ENCODE peak calls at places on chromosomes 12 and 14, in seven cellular contexts. One of them, this sample, is unnamed.

GRCh38 chr14:57150449-57150848 is 118.3 kb downstream of the EXOC5 start:
- DNase-seq in thoracic aorta: no peak
- DNase-seq in uterus: no peak
- DNase-seq in fibroblast of lung: no peak
- DNase-seq in mammary epithelial cell: no peak
- DNase-seq in Peyer's patch: no peak
- DNase-seq in dorsolateral prefrontal cortex: no peak
- DNase-seq in this sample: no peak

GRCh38 chr14:63966407-63966806 is 113.6 kb downstream of the SYNE2 start:
- DNase-seq in fibroblast of lung: no peak
- DNase-seq in mammary epithelial cell: no peak
- DNase-seq in Peyer's patch: no peak
- DNase-seq in dorsolateral prefrontal cortex: no peak
- DNase-seq in thoracic aorta: no peak
- DNase-seq in uterus: no peak
- DNase-seq in this sample: no peak

GRCh38 chr12:124440841-124441381 is 126.5 kb downstream of the NCOR2 start:
- DNase-seq in mammary epithelial cell: no peak
- DNase-seq in thoracic aorta: no peak
- DNase-seq in fibroblast of lung: no peak
- DNase-seq in dorsolateral prefrontal cortex: no peak
- DNase-seq in uterus: no peak
- DNase-seq in Peyer's patch: no peak
- DNase-seq in this sample: no peak

GRCh38 chr12:9867531-9867930 is 1.6 kb downstream of the CLEC2B start:
- DNase-seq in mammary epithelial cell: no peak
- DNase-seq in thoracic aorta: no peak
- DNase-seq in uterus: no peak
- DNase-seq in Peyer's patch: no peak
- DNase-seq in dorsolateral prefrontal cortex: no peak
- DNase-seq in fibroblast of lung: peak
- DNase-seq in this sample: no peak

GRCh38 chr14:64728856-64729255 is 24.6 kb downstream of the PLEKHG3 start:
- DNase-seq in thoracic aorta: no peak
- DNase-seq in uterus: no peak
- DNase-seq in mammary epithelial cell: no peak
- DNase-seq in fibroblast of lung: no peak
- DNase-seq in dorsolateral prefrontal cortex: no peak
- DNase-seq in Peyer's patch: no peak
- DNase-seq in this sample: no peak

GRCh38 chr14:104191409-104191997 is 53.1 kb downstream of the KIF26A start:
- DNase-seq in fibroblast of lung: no peak
- DNase-seq in uterus: no peak
- DNase-seq in Peyer's patch: no peak
- DNase-seq in thoracic aorta: no peak
- DNase-seq in mammary epithelial cell: no peak
- DNase-seq in dorsolateral prefrontal cortex: no peak
- DNase-seq in this sample: no peak

GRCh38 chr14:105845725-105846309 is 319.4 kb downstream of the TMEM121 start:
- DNase-seq in uterus: no peak
- DNase-seq in thoracic aorta: no peak
- DNase-seq in fibroblast of lung: no peak
- DNase-seq in dorsolateral prefrontal cortex: no peak
- DNase-seq in Peyer's patch: no peak
- DNase-seq in mammary epithelial cell: no peak
- DNase-seq in this sample: peak

GRCh38 chr14:89576132-89576923 is 159.3 kb upstream of the FOXN3 start:
- DNase-seq in mammary epithelial cell: no peak
- DNase-seq in thoracic aorta: no peak
- DNase-seq in fibroblast of lung: peak
- DNase-seq in uterus: no peak
- DNase-seq in Peyer's patch: no peak
- DNase-seq in dorsolateral prefrontal cortex: no peak
- DNase-seq in this sample: no peak

GRCh38 chr14:100386121-100386520 is 63.0 kb downstream of the SLC25A47 start:
- DNase-seq in Peyer's patch: no peak
- DNase-seq in uterus: no peak
- DNase-seq in mammary epithelial cell: no peak
- DNase-seq in fibroblast of lung: no peak
- DNase-seq in thoracic aorta: no peak
- DNase-seq in dorsolateral prefrontal cortex: no peak
- DNase-seq in this sample: no peak

GRCh38 chr12:27083861-27084271 is 1.5 kb upstream of the C12orf71 start:
- DNase-seq in uterus: no peak
- DNase-seq in fibroblast of lung: peak
- DNase-seq in thoracic aorta: no peak
- DNase-seq in mammary epithelial cell: peak
- DNase-seq in dorsolateral prefrontal cortex: peak
- DNase-seq in Peyer's patch: no peak
- DNase-seq in this sample: no peak

GRCh38 chr12:830111-830867 is 77.9 kb downstream of the WNK1 start:
- DNase-seq in mammary epithelial cell: no peak
- DNase-seq in uterus: no peak
- DNase-seq in fibroblast of lung: no peak
- DNase-seq in Peyer's patch: no peak
- DNase-seq in thoracic aorta: no peak
- DNase-seq in dorsolateral prefrontal cortex: no peak
- DNase-seq in this sample: no peak

GRCh38 chr12:56237552-56237951 is 7.7 kb downstream of the SLC39A5 start:
- DNase-seq in fibroblast of lung: no peak
- DNase-seq in mammary epithelial cell: no peak
- DNase-seq in thoracic aorta: no peak
- DNase-seq in dorsolateral prefrontal cortex: no peak
- DNase-seq in uterus: no peak
- DNase-seq in Peyer's patch: no peak
- DNase-seq in this sample: peak

GRCh38 chr12:65695077-65695865 is 129.0 kb upstream of the HMGA2 start:
- DNase-seq in mammary epithelial cell: peak
- DNase-seq in uterus: no peak
- DNase-seq in dorsolateral prefrontal cortex: no peak
- DNase-seq in fibroblast of lung: peak
- DNase-seq in thoracic aorta: peak
- DNase-seq in Peyer's patch: peak
- DNase-seq in this sample: no peak

GRCh38 chr12:18723752-18724151 is 14.1 kb downstream of the PLCZ1 start:
- DNase-seq in mammary epithelial cell: peak
- DNase-seq in thoracic aorta: no peak
- DNase-seq in fibroblast of lung: peak
- DNase-seq in uterus: no peak
- DNase-seq in Peyer's patch: no peak
- DNase-seq in dorsolateral prefrontal cortex: no peak
- DNase-seq in this sample: no peak

GRCh38 chr12:3139760-3140159 is 62.6 kb downstream of the TSPAN9 start:
- DNase-seq in Peyer's patch: no peak
- DNase-seq in mammary epithelial cell: no peak
- DNase-seq in fibroblast of lung: no peak
- DNase-seq in thoracic aorta: no peak
- DNase-seq in uterus: no peak
- DNase-seq in dorsolateral prefrontal cortex: no peak
- DNase-seq in this sample: no peak

GRCh38 chr14:55373784-55374725 is 37.6 kb downstream of the ATG14 start:
- DNase-seq in dorsolateral prefrontal cortex: no peak
- DNase-seq in thoracic aorta: no peak
- DNase-seq in uterus: no peak
- DNase-seq in Peyer's patch: no peak
- DNase-seq in mammary epithelial cell: peak
- DNase-seq in fibroblast of lung: no peak
- DNase-seq in this sample: no peak

GRCh38 chr12:4443616-4444015 is 2.0 kb downstream of the FGF6 start:
- DNase-seq in uterus: no peak
- DNase-seq in dorsolateral prefrontal cortex: no peak
- DNase-seq in thoracic aorta: no peak
- DNase-seq in mammary epithelial cell: no peak
- DNase-seq in Peyer's patch: peak
- DNase-seq in fibroblast of lung: no peak
- DNase-seq in this sample: no peak

GRCh38 chr12:51923506-51924365 is 16.4 kb downstream of the ACVRL1 start:
- DNase-seq in mammary epithelial cell: no peak
- DNase-seq in Peyer's patch: peak
- DNase-seq in thoracic aorta: no peak
- DNase-seq in dorsolateral prefrontal cortex: no peak
- DNase-seq in uterus: peak
- DNase-seq in fibroblast of lung: peak
- DNase-seq in this sample: peak

GRCh38 chr12:12718382-12718761 is 1.2 kb downstream of the CDKN1B start:
- DNase-seq in thoracic aorta: no peak
- DNase-seq in uterus: no peak
- DNase-seq in mammary epithelial cell: no peak
- DNase-seq in Peyer's patch: no peak
- DNase-seq in fibroblast of lung: no peak
- DNase-seq in dorsolateral prefrontal cortex: no peak
- DNase-seq in this sample: no peak

GRCh38 chr12:22722081-22722480 is 97.1 kb downstream of the ETNK1 start:
- DNase-seq in dorsolateral prefrontal cortex: no peak
- DNase-seq in uterus: no peak
- DNase-seq in Peyer's patch: no peak
- DNase-seq in thoracic aorta: no peak
- DNase-seq in mammary epithelial cell: no peak
- DNase-seq in fibroblast of lung: no peak
- DNase-seq in this sample: no peak

GRCh38 chr14:24277606-24278321 is 6.4 kb upstream of the RABGGTA start:
- DNase-seq in dorsolateral prefrontal cortex: no peak
- DNase-seq in Peyer's patch: no peak
- DNase-seq in fibroblast of lung: no peak
- DNase-seq in mammary epithelial cell: no peak
- DNase-seq in thoracic aorta: no peak
- DNase-seq in uterus: no peak
- DNase-seq in this sample: no peak

GRCh38 chr14:98070521-98070920 is 1201.5 kb downstream of the BCL11B start:
- DNase-seq in dorsolateral prefrontal cortex: no peak
- DNase-seq in fibroblast of lung: no peak
- DNase-seq in mammary epithelial cell: no peak
- DNase-seq in Peyer's patch: no peak
- DNase-seq in thoracic aorta: no peak
- DNase-seq in uterus: no peak
- DNase-seq in this sample: no peak

GRCh38 chr14:104937161-104937560 is 12.5 kb downstream of the PLD4 start:
- DNase-seq in thoracic aorta: no peak
- DNase-seq in mammary epithelial cell: no peak
- DNase-seq in dorsolateral prefrontal cortex: no peak
- DNase-seq in fibroblast of lung: no peak
- DNase-seq in Peyer's patch: no peak
- DNase-seq in uterus: peak
- DNase-seq in this sample: no peak

GRCh38 chr14:97290977-97291376 is 493.8 kb downstream of the VRK1 start:
- DNase-seq in Peyer's patch: no peak
- DNase-seq in mammary epithelial cell: no peak
- DNase-seq in thoracic aorta: no peak
- DNase-seq in uterus: no peak
- DNase-seq in dorsolateral prefrontal cortex: no peak
- DNase-seq in fibroblast of lung: no peak
- DNase-seq in this sample: no peak

GRCh38 chr14:41799817-41800216 is 193.1 kb downstream of the LRFN5 start:
- DNase-seq in Peyer's patch: no peak
- DNase-seq in fibroblast of lung: no peak
- DNase-seq in dorsolateral prefrontal cortex: no peak
- DNase-seq in uterus: no peak
- DNase-seq in thoracic aorta: no peak
- DNase-seq in mammary epithelial cell: no peak
- DNase-seq in this sample: no peak

GRCh38 chr12:94753071-94753779 is 102.9 kb upstream of the TMCC3 start:
- DNase-seq in dorsolateral prefrontal cortex: no peak
- DNase-seq in fibroblast of lung: peak
- DNase-seq in thoracic aorta: no peak
- DNase-seq in mammary epithelial cell: peak
- DNase-seq in uterus: peak
- DNase-seq in Peyer's patch: no peak
- DNase-seq in this sample: no peak

GRCh38 chr12:124466200-124467128 is 100.9 kb downstream of the NCOR2 start:
- DNase-seq in Peyer's patch: peak
- DNase-seq in fibroblast of lung: no peak
- DNase-seq in thoracic aorta: no peak
- DNase-seq in mammary epithelial cell: no peak
- DNase-seq in dorsolateral prefrontal cortex: no peak
- DNase-seq in uterus: no peak
- DNase-seq in this sample: peak

GRCh38 chr14:74911221-74911620 is 11.8 kb downstream of the RPS6KL1 start:
- DNase-seq in mammary epithelial cell: no peak
- DNase-seq in uterus: no peak
- DNase-seq in thoracic aorta: no peak
- DNase-seq in fibroblast of lung: no peak
- DNase-seq in dorsolateral prefrontal cortex: no peak
- DNase-seq in Peyer's patch: no peak
- DNase-seq in this sample: no peak
- H3K27ac ChIP-seq in mammary epithelial cell: no peak
- H3K27ac ChIP-seq in uterus: no peak
- H3K27ac ChIP-seq in thoracic aorta: no peak
- H3K27ac ChIP-seq in fibroblast of lung: no peak
- H3K27ac ChIP-seq in dorsolateral prefrontal cortex: no peak
- H3K27ac ChIP-seq in Peyer's patch: no peak
- H3K27ac ChIP-seq in this sample: no peak

DNA sequence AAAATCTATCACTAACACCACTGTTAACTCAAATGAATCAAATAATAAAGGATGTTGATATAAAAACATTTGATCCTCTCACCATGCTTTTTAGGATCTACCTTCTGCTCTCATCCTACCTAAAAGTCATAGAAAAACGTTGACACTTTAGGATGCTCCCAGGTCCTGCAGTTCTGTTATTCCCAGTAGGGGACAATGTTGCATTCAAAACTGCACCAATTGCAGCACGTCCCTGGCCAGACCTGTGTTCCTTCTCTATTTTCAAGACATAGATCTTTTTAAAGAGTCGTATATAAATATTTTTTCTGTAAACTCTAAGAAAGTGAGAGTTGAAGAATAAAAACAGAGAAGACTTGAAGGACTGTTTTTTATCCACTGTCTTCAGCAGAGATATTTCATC is 8.8 kb downstream of the AICDA start:
- DNase-seq in mammary epithelial cell: no peak
- DNase-seq in uterus: no peak
- DNase-seq in dorsolateral prefrontal cortex: no peak
- DNase-seq in thoracic aorta: no peak
- DNase-seq in fibroblast of lung: no peak
- DNase-seq in Peyer's patch: no peak
- DNase-seq in this sample: no peak
- TF ChIP-seq CTCF in mammary epithelial cell: peak
- TF ChIP-seq CTCF in uterus: no peak
- TF ChIP-seq CTCF in dorsolateral prefrontal cortex: no peak
- TF ChIP-seq CTCF in thoracic aorta: peak
- TF ChIP-seq CTCF in fibroblast of lung: peak
- TF ChIP-seq CTCF in Peyer's patch: no peak
- TF ChIP-seq CTCF in this sample: no peak

GRCh38 chr14:33940561-33941011 is 10.3 kb downstream of the EGLN3 start:
- DNase-seq in mammary epithelial cell: no peak
- DNase-seq in Peyer's patch: no peak
- DNase-seq in dorsolateral prefrontal cortex: peak
- DNase-seq in uterus: no peak
- DNase-seq in thoracic aorta: no peak
- DNase-seq in fibroblast of lung: no peak
- DNase-seq in this sample: no peak
- H3K27ac ChIP-seq in mammary epithelial cell: no peak
- H3K27ac ChIP-seq in Peyer's patch: peak
- H3K27ac ChIP-seq in dorsolateral prefrontal cortex: no peak
- H3K27ac ChIP-seq in uterus: no peak
- H3K27ac ChIP-seq in thoracic aorta: no peak
- H3K27ac ChIP-seq in fibroblast of lung: no peak
- H3K27ac ChIP-seq in this sample: no peak

DNA sequence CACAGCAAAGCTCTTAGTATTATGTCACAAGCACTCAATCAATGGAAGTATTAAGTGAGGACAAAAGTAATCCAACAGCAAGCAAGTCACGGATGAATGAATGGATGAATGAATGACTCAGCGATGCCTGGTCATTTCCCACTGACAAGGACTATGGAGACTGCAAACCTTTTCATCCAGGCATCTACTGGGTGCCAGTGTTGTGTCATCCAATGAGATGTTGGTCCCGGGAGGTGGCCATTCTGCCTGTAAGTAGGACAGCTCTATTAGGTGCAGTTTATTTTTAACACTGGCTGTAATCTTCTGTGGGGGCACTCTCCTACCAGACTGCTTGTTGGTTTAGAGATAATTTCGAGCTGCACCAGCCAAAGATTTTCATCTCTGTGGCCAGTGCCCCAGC is 39.4 kb downstream of the STAB2 start:
- DNase-seq in dorsolateral prefrontal cortex: peak
- DNase-seq in mammary epithelial cell: peak
- DNase-seq in uterus: peak
- DNase-seq in thoracic aorta: peak
- DNase-seq in Peyer's patch: peak
- DNase-seq in fibroblast of lung: peak
- DNase-seq in this sample: no peak
- TF ChIP-seq CTCF in dorsolateral prefrontal cortex: peak
- TF ChIP-seq CTCF in mammary epithelial cell: peak
- TF ChIP-seq CTCF in uterus: no peak
- TF ChIP-seq CTCF in thoracic aorta: peak
- TF ChIP-seq CTCF in Peyer's patch: no peak
- TF ChIP-seq CTCF in fibroblast of lung: no peak
- TF ChIP-seq CTCF in this sample: no peak